ENCODE peak calls at places on chromosome 15, in seven cellular contexts. I is MM.1S, A is AG10803, Z is glutamatergic neuron, G is tibial artery, M is epithelial cell of esophagus, D is foreskin fibroblast. N is an unnamed sample.

GRCh38 chr15:95559875-95560394 is 770.6 kb upstream of the NR2F2 start:
- DNase-seq in D (peak; percentile 95), G (peak; percentile 76), M (peak; percentile 92), A (peak; percentile 91), I (no peak), Z (no peak), N (no peak)

GRCh38 chr15:83200162-83200561 is 7.5 kb downstream of the HDGFL3 start:
- DNase-seq in G (no peak), A (peak; percentile 61), M (no peak), D (peak; percentile 9), I (peak; percentile 78), Z (no peak), N (no peak)

GRCh38 chr15:31214864-31215489 is 111.7 kb upstream of the KLF13 start:
- DNase-seq in D (peak; percentile 86), Z (no peak), I (no peak), M (peak; percentile 79), A (peak; percentile 63), G (peak; percentile 92), N (no peak)

GRCh38 chr15:100093211-100094126 is 248.3 kb downstream of the ADAMTS17 start:
- DNase-seq in D (no peak), Z (no peak), M (peak; percentile 83), G (no peak), I (no peak), A (no peak), N (no peak)

GRCh38 chr15:41804920-41805666 is 22.8 kb upstream of the JMJD7 start:
- DNase-seq in G (no peak), Z (no peak), M (peak; percentile 61), D (no peak), A (no peak), I (no peak), N (no peak)

GRCh38 chr15:99592135-99592845 is 26.5 kb downstream of the MEF2A start:
- DNase-seq in I (no peak), M (peak; percentile 27), Z (no peak), G (no peak), A (peak; percentile 60), D (peak; percentile 80), N (no peak)

GRCh38 chr15:53675832-53676231 is 83.6 kb downstream of the WDR72 start:
- DNase-seq in I (no peak), G (no peak), A (no peak), M (no peak), D (no peak), Z (no peak), N (no peak)

GRCh38 chr15:75596703-75597345 is 17.7 kb upstream of the PTPN9 start:
- DNase-seq in A (no peak), I (no peak), G (peak; percentile 35), M (no peak), Z (no peak), D (no peak), N (no peak)

GRCh38 chr15:101305820-101306255 is 10.8 kb upstream of the SNRPA1 start:
- DNase-seq in M (no peak), I (no peak), Z (no peak), D (no peak), G (no peak), A (no peak), N (no peak)

GRCh38 chr15:39643747-39644520 is 63.1 kb downstream of the THBS1 start:
- DNase-seq in G (no peak), A (no peak), D (no peak), M (no peak), I (no peak), Z (no peak), N (no peak)

GRCh38 chr15:59965741-59966140 is 38.4 kb upstream of the FOXB1 start:
- DNase-seq in G (no peak), D (no peak), Z (no peak), M (no peak), A (no peak), I (no peak), N (no peak)

GRCh38 chr15:81225161-81225671 is 28.5 kb downstream of the IL16 start:
- DNase-seq in G (peak; percentile 85), Z (no peak), A (peak; percentile 22), M (no peak), I (no peak), D (no peak), N (no peak)

GRCh38 chr15:74635228-74635627 is 19.6 kb downstream of the CLK3 start:
- DNase-seq in M (peak; percentile 77), D (peak; percentile 84), I (peak; percentile 76), Z (peak; percentile 75), G (no peak), A (peak; percentile 57), N (peak; percentile 69)

GRCh38 chr15:46723308-46723707 is 994.0 kb upstream of the SEMA6D start:
- DNase-seq in G (no peak), A (no peak), I (no peak), D (no peak), Z (no peak), M (no peak), N (no peak)

GRCh38 chr15:93584021-93584420 is 495.0 kb upstream of the RGMA start:
- DNase-seq in I (no peak), G (no peak), Z (no peak), D (no peak), M (peak; percentile 20), A (no peak), N (no peak)

GRCh38 chr15:37181339-37181738 is 81.0 kb upstream of the MEIS2 start:
- DNase-seq in M (no peak), G (no peak), Z (no peak), A (no peak), I (peak; percentile 7), D (no peak), N (no peak)

GRCh38 chr15:99536422-99537033 is 29.3 kb upstream of the MEF2A start:
- DNase-seq in G (peak; percentile 90), I (no peak), Z (no peak), D (peak; percentile 86), A (peak; percentile 78), M (peak; percentile 45), N (no peak)

DNA sequence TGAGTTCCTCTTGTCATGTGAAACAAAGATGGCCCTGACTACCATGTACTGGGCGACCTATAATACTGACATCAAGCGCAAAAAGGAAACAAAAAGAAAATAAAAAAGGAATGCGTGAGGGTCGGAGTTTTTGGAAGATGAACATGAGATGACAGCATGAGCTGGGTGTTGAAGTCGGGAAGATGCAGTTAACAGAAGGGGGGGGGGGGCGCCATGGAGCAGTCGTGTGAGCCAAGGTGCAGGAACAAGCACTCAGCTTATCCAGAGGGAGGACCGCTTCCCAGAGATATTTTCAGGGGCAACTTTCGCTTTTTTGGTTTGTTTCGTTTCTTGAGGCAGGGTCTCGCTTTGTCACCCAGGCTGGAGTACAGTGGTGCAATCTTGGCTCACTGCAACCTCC is 110.2 kb downstream of the RORA start:
- DNase-seq in D (no peak), I (no peak), Z (no peak), A (no peak), M (no peak), G (no peak), N (no peak)
- TF ChIP-seq CTCF in D (no peak), I (no peak), Z (peak; percentile 12), A (no peak), M (no peak), G (no peak), N (no peak)

GRCh38 chr15:30043211-30043655 is 39.5 kb upstream of the GOLGA8J start:
- DNase-seq in G (no peak), D (peak; percentile 41), M (peak; percentile 49), I (peak; percentile 12), Z (no peak), A (peak; percentile 15), N (no peak)
- TF ChIP-seq CTCF in G (peak; percentile 34), D (no peak), M (peak; percentile 44), I (peak; percentile 18), Z (no peak), A (peak; percentile 37), N (no peak)

GRCh38 chr15:72491768-72492167 is 17.6 kb downstream of the ARIH1 start:
- DNase-seq in A (peak; percentile 56), G (no peak), I (no peak), Z (no peak), M (peak; percentile 82), D (peak; percentile 87), N (no peak)

GRCh38 chr15:72493220-72493619 is 19.1 kb downstream of the ARIH1 start:
- DNase-seq in D (no peak), I (no peak), G (no peak), Z (no peak), M (no peak), A (no peak), N (no peak)

GRCh38 chr15:72495007-72495406 is 20.9 kb downstream of the ARIH1 start:
- DNase-seq in M (no peak), Z (no peak), I (no peak), D (no peak), G (no peak), A (no peak), N (no peak)

GRCh38 chr15:72489943-72490554 is 15.9 kb downstream of the ARIH1 start:
- DNase-seq in G (no peak), M (no peak), Z (no peak), A (no peak), I (no peak), D (no peak), N (no peak)

GRCh38 chr15:72492733-72493132 is 18.6 kb downstream of the ARIH1 start:
- DNase-seq in A (peak; percentile 16), M (peak; percentile 63), G (no peak), I (no peak), Z (no peak), D (peak; percentile 32), N (no peak)
- TF ChIP-seq CTCF in A (no peak), M (no peak), G (no peak), I (no peak), Z (no peak), D (no peak), N (no peak)

GRCh38 chr15:52527196-52527897 is 1.3 kb downstream of the MYO5A start:
- DNase-seq in A (no peak), G (no peak), M (no peak), Z (no peak), I (no peak), D (no peak), N (no peak)

GRCh38 chr15:52529940-52530339 is 1.3 kb upstream of the MYO5A start:
- DNase-seq in G (no peak), I (no peak), M (no peak), D (no peak), Z (no peak), A (no peak), N (no peak)

GRCh38 chr15:52527898-52528464 is 699 bp downstream of the MYO5A start:
- DNase-seq in Z (no peak), G (peak; percentile 68), D (peak; percentile 77), M (peak; percentile 62), A (peak; percentile 28), I (peak; percentile 44), N (no peak)

GRCh38 chr15:52529289-52529929 is 729 bp upstream of the MYO5A start:
- DNase-seq in M (no peak), G (no peak), Z (no peak), I (peak; percentile 70), A (no peak), D (no peak), N (no peak)

DNA sequence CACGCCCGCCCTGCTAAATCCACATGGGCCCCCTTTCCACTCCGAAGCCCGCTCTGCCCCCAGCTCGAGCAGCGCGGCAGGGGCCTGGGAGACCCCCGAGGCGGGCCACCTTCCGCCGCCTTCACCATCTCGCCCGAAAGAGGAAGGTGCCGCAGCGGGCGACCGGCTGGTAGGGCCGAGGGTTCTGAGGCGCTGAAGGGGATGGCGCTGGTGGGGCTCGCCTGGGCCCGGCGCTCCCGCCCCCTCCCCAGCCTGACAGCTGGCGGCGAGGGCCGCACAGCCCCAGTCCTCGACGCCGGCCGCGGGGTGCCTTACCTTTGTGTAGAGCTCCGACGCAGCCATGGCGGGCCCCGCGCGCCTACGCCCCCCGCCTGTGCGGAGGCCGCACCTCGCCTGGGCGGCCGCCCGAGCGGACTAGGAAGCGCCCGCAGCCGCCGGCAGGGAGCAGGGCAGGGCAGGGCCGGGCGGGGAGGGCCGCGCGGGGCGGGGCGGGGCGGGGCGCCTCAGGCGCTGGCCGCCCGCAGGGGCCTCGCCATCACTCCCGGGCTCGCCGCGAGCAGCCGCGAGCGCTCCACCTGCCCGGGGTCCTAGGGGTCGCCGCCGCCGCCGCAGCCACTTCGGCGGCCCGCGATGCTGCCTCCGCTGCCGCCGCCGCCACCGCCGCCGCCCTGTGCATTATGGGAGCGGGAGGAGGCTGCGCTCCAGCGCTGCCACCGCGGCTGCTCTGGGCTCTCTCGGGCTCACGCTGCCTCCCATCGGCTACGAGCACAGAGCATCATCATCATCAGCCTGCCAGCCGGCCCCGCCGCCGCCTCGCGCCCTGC is at the start of gene MYO5A:
- DNase-seq in I (peak; percentile 86), M (peak; percentile 85), D (peak; percentile 94), Z (peak; percentile 85), G (peak; percentile 81), A (peak; percentile 73), N (peak; percentile 61)
- TF ChIP-seq CTCF in I (peak; percentile 8), M (no peak), D (no peak), Z (no peak), G (no peak), A (no peak), N (no peak)